ENCODE peak calls at places on chromosomes 1 and 21, in eight cellular contexts. One of them, this sample, is unnamed.

GRCh38 chr1:204041803-204042505 is 31.0 kb upstream of the SOX13 start:
- DNase-seq in HepG2: no peak
- DNase-seq in AG09309: no peak
- DNase-seq in heart left ventricle: no peak
- DNase-seq in endodermal cell: no peak
- DNase-seq in nephron progenitor cell: no peak
- DNase-seq in RWPE2: no peak
- DNase-seq in A673: no peak
- DNase-seq in this sample: no peak

GRCh38 chr1:220879509-220880366 is 495 bp downstream of the HLX start:
- DNase-seq in endodermal cell: peak
- DNase-seq in nephron progenitor cell: peak
- DNase-seq in HepG2: no peak
- DNase-seq in RWPE2: no peak
- DNase-seq in A673: peak
- DNase-seq in heart left ventricle: peak
- DNase-seq in AG09309: no peak
- DNase-seq in this sample: peak

GRCh38 chr21:39633043-39633442 is 20.3 kb downstream of the B3GALT5 start:
- DNase-seq in endodermal cell: no peak
- DNase-seq in RWPE2: no peak
- DNase-seq in nephron progenitor cell: no peak
- DNase-seq in A673: no peak
- DNase-seq in AG09309: no peak
- DNase-seq in HepG2: no peak
- DNase-seq in heart left ventricle: no peak
- DNase-seq in this sample: no peak

GRCh38 chr1:7014640-7014930 is 229.3 kb downstream of the CAMTA1 start:
- DNase-seq in heart left ventricle: no peak
- DNase-seq in RWPE2: no peak
- DNase-seq in endodermal cell: no peak
- DNase-seq in AG09309: no peak
- DNase-seq in A673: no peak
- DNase-seq in HepG2: no peak
- DNase-seq in nephron progenitor cell: no peak
- DNase-seq in this sample: no peak

GRCh38 chr1:115135681-115136080 is 46.4 kb upstream of the TSPAN2 start:
- DNase-seq in AG09309: no peak
- DNase-seq in heart left ventricle: no peak
- DNase-seq in endodermal cell: no peak
- DNase-seq in A673: no peak
- DNase-seq in RWPE2: no peak
- DNase-seq in nephron progenitor cell: no peak
- DNase-seq in HepG2: no peak
- DNase-seq in this sample: no peak

GRCh38 chr1:156766288-156767100 is 841 bp upstream of the PRCC start:
- DNase-seq in HepG2: no peak
- DNase-seq in AG09309: no peak
- DNase-seq in RWPE2: no peak
- DNase-seq in nephron progenitor cell: no peak
- DNase-seq in endodermal cell: peak
- DNase-seq in A673: no peak
- DNase-seq in heart left ventricle: no peak
- DNase-seq in this sample: no peak

GRCh38 chr1:53046930-53047329 is 15.1 kb upstream of the PODN start:
- DNase-seq in A673: no peak
- DNase-seq in HepG2: peak
- DNase-seq in heart left ventricle: no peak
- DNase-seq in nephron progenitor cell: no peak
- DNase-seq in RWPE2: no peak
- DNase-seq in endodermal cell: peak
- DNase-seq in AG09309: no peak
- DNase-seq in this sample: no peak

GRCh38 chr21:28669978-28670377 is 322.7 kb downstream of the LTN1 start:
- DNase-seq in HepG2: no peak
- DNase-seq in AG09309: no peak
- DNase-seq in nephron progenitor cell: no peak
- DNase-seq in RWPE2: no peak
- DNase-seq in heart left ventricle: no peak
- DNase-seq in endodermal cell: no peak
- DNase-seq in A673: no peak
- DNase-seq in this sample: no peak

GRCh38 chr21:33584455-33584854 is 4.0 kb downstream of the DONSON start:
- DNase-seq in heart left ventricle: no peak
- DNase-seq in A673: no peak
- DNase-seq in endodermal cell: no peak
- DNase-seq in AG09309: no peak
- DNase-seq in HepG2: no peak
- DNase-seq in RWPE2: no peak
- DNase-seq in nephron progenitor cell: no peak
- DNase-seq in this sample: no peak

GRCh38 chr21:45226540-45227326 is 61.0 kb downstream of the POFUT2 start:
- DNase-seq in heart left ventricle: no peak
- DNase-seq in HepG2: no peak
- DNase-seq in nephron progenitor cell: no peak
- DNase-seq in A673: no peak
- DNase-seq in RWPE2: no peak
- DNase-seq in endodermal cell: no peak
- DNase-seq in AG09309: no peak
- DNase-seq in this sample: no peak

GRCh38 chr1:15472595-15472994 is 3.3 kb upstream of the CELA2B start:
- DNase-seq in nephron progenitor cell: no peak
- DNase-seq in AG09309: no peak
- DNase-seq in endodermal cell: no peak
- DNase-seq in HepG2: no peak
- DNase-seq in heart left ventricle: no peak
- DNase-seq in RWPE2: no peak
- DNase-seq in A673: no peak
- DNase-seq in this sample: no peak

GRCh38 chr21:45309069-45309521 is 21.4 kb upstream of the POFUT2 start:
- DNase-seq in A673: peak
- DNase-seq in endodermal cell: peak
- DNase-seq in heart left ventricle: peak
- DNase-seq in RWPE2: peak
- DNase-seq in nephron progenitor cell: peak
- DNase-seq in AG09309: no peak
- DNase-seq in HepG2: peak
- DNase-seq in this sample: peak

GRCh38 chr21:27047331-27048314 is 80.7 kb upstream of the ADAMTS5 start:
- DNase-seq in endodermal cell: no peak
- DNase-seq in HepG2: no peak
- DNase-seq in A673: peak
- DNase-seq in nephron progenitor cell: no peak
- DNase-seq in heart left ventricle: no peak
- DNase-seq in AG09309: no peak
- DNase-seq in RWPE2: no peak
- DNase-seq in this sample: no peak

GRCh38 chr1:226901421-226901820 is 31.0 kb downstream of the PSEN2 start:
- DNase-seq in RWPE2: no peak
- DNase-seq in A673: no peak
- DNase-seq in HepG2: no peak
- DNase-seq in endodermal cell: no peak
- DNase-seq in heart left ventricle: no peak
- DNase-seq in nephron progenitor cell: no peak
- DNase-seq in AG09309: no peak
- DNase-seq in this sample: no peak

GRCh38 chr1:214187152-214187900 is 93.6 kb upstream of the SMYD2 start:
- DNase-seq in nephron progenitor cell: peak
- DNase-seq in RWPE2: no peak
- DNase-seq in heart left ventricle: peak
- DNase-seq in AG09309: no peak
- DNase-seq in A673: peak
- DNase-seq in endodermal cell: peak
- DNase-seq in HepG2: no peak
- DNase-seq in this sample: peak

GRCh38 chr1:39671793-39672550 is at the start of gene NT5C1A:
- DNase-seq in endodermal cell: peak
- DNase-seq in heart left ventricle: peak
- DNase-seq in A673: no peak
- DNase-seq in HepG2: no peak
- DNase-seq in nephron progenitor cell: peak
- DNase-seq in AG09309: no peak
- DNase-seq in RWPE2: no peak
- DNase-seq in this sample: peak

GRCh38 chr1:116255486-116255885 is 117.6 kb upstream of the ATP1A1 start:
- DNase-seq in heart left ventricle: no peak
- DNase-seq in RWPE2: no peak
- DNase-seq in A673: peak
- DNase-seq in HepG2: no peak
- DNase-seq in AG09309: no peak
- DNase-seq in endodermal cell: no peak
- DNase-seq in nephron progenitor cell: no peak
- DNase-seq in this sample: no peak

GRCh38 chr1:1671365-1672119 is 12.7 kb upstream of the CDK11B start:
- DNase-seq in nephron progenitor cell: no peak
- DNase-seq in AG09309: no peak
- DNase-seq in A673: no peak
- DNase-seq in RWPE2: no peak
- DNase-seq in endodermal cell: no peak
- DNase-seq in HepG2: no peak
- DNase-seq in heart left ventricle: no peak
- DNase-seq in this sample: no peak

GRCh38 chr1:218525451-218526197 is 180.5 kb downstream of the TGFB2 start:
- DNase-seq in endodermal cell: no peak
- DNase-seq in heart left ventricle: no peak
- DNase-seq in A673: no peak
- DNase-seq in nephron progenitor cell: no peak
- DNase-seq in HepG2: no peak
- DNase-seq in RWPE2: no peak
- DNase-seq in AG09309: no peak
- DNase-seq in this sample: no peak

GRCh38 chr1:178492341-178492740 is 4.4 kb downstream of the CLEC20A start:
- DNase-seq in A673: no peak
- DNase-seq in nephron progenitor cell: no peak
- DNase-seq in HepG2: no peak
- DNase-seq in endodermal cell: peak
- DNase-seq in AG09309: no peak
- DNase-seq in RWPE2: no peak
- DNase-seq in heart left ventricle: no peak
- DNase-seq in this sample: no peak

GRCh38 chr1:3775498-3776230 is 3.1 kb downstream of the SMIM1 start:
- DNase-seq in RWPE2: no peak
- DNase-seq in AG09309: no peak
- DNase-seq in endodermal cell: peak
- DNase-seq in HepG2: peak
- DNase-seq in nephron progenitor cell: peak
- DNase-seq in heart left ventricle: no peak
- DNase-seq in A673: peak
- DNase-seq in this sample: peak
- TF ChIP-seq CTCF in RWPE2: peak
- TF ChIP-seq CTCF in AG09309: no peak
- TF ChIP-seq CTCF in endodermal cell: peak
- TF ChIP-seq CTCF in HepG2: peak
- TF ChIP-seq CTCF in nephron progenitor cell: peak
- TF ChIP-seq CTCF in heart left ventricle: peak
- TF ChIP-seq CTCF in A673: peak
- TF ChIP-seq CTCF in this sample: no peak

GRCh38 chr1:154337253-154337894 is 12.0 kb downstream of the ATP8B2 start:
- DNase-seq in HepG2: no peak
- DNase-seq in AG09309: no peak
- DNase-seq in A673: no peak
- DNase-seq in endodermal cell: no peak
- DNase-seq in RWPE2: no peak
- DNase-seq in nephron progenitor cell: no peak
- DNase-seq in heart left ventricle: no peak
- DNase-seq in this sample: no peak

GRCh38 chr1:154334647-154335350 is 9.5 kb downstream of the ATP8B2 start:
- DNase-seq in RWPE2: no peak
- DNase-seq in HepG2: peak
- DNase-seq in nephron progenitor cell: peak
- DNase-seq in endodermal cell: peak
- DNase-seq in A673: peak
- DNase-seq in heart left ventricle: peak
- DNase-seq in AG09309: no peak
- DNase-seq in this sample: peak

GRCh38 chr1:154330669-154331068 is 5.3 kb downstream of the ATP8B2 start:
- DNase-seq in endodermal cell: no peak
- DNase-seq in nephron progenitor cell: no peak
- DNase-seq in HepG2: no peak
- DNase-seq in AG09309: no peak
- DNase-seq in heart left ventricle: no peak
- DNase-seq in A673: no peak
- DNase-seq in RWPE2: no peak
- DNase-seq in this sample: no peak

GRCh38 chr1:154338875-154339274 is 13.6 kb downstream of the ATP8B2 start:
- DNase-seq in RWPE2: no peak
- DNase-seq in heart left ventricle: no peak
- DNase-seq in nephron progenitor cell: no peak
- DNase-seq in endodermal cell: no peak
- DNase-seq in HepG2: no peak
- DNase-seq in AG09309: no peak
- DNase-seq in A673: no peak
- DNase-seq in this sample: no peak

DNA sequence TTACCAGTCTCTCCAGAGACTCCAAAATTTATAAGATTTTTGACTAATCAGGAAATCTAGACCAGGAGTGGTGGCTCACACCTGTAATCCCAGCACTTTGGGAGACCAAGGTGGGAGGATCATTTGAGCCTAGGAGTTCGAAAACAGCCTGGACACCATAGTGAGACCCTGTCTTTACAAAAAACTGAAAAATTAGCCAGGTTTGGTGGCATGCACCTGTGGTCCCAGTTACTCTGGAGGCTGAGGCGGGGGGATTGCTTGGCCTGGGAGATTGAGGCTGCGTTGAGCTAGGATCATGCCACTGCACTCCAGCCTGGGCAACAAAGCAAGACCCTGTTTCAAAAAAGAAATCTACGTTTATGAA is 10.0 kb downstream of the ATP8B2 start:
- DNase-seq in endodermal cell: no peak
- DNase-seq in AG09309: no peak
- DNase-seq in HepG2: no peak
- DNase-seq in RWPE2: no peak
- DNase-seq in nephron progenitor cell: no peak
- DNase-seq in A673: no peak
- DNase-seq in heart left ventricle: no peak
- DNase-seq in this sample: no peak
- TF ChIP-seq CTCF in endodermal cell: peak
- TF ChIP-seq CTCF in AG09309: no peak
- TF ChIP-seq CTCF in HepG2: no peak
- TF ChIP-seq CTCF in RWPE2: peak
- TF ChIP-seq CTCF in nephron progenitor cell: no peak
- TF ChIP-seq CTCF in A673: no peak
- TF ChIP-seq CTCF in heart left ventricle: no peak
- TF ChIP-seq CTCF in this sample: peak

GRCh38 chr1:176576670-176577069 is 113.7 kb downstream of the PAPPA2 start:
- DNase-seq in nephron progenitor cell: no peak
- DNase-seq in HepG2: no peak
- DNase-seq in RWPE2: no peak
- DNase-seq in A673: no peak
- DNase-seq in heart left ventricle: no peak
- DNase-seq in AG09309: no peak
- DNase-seq in endodermal cell: no peak
- DNase-seq in this sample: no peak
- TF ChIP-seq CTCF in nephron progenitor cell: no peak
- TF ChIP-seq CTCF in HepG2: no peak
- TF ChIP-seq CTCF in RWPE2: no peak
- TF ChIP-seq CTCF in A673: no peak
- TF ChIP-seq CTCF in heart left ventricle: no peak
- TF ChIP-seq CTCF in AG09309: no peak
- TF ChIP-seq CTCF in endodermal cell: no peak
- TF ChIP-seq CTCF in this sample: no peak

GRCh38 chr21:42574234-42575027 is 60.8 kb downstream of the SLC37A1 start:
- DNase-seq in RWPE2: no peak
- DNase-seq in endodermal cell: peak
- DNase-seq in HepG2: peak
- DNase-seq in nephron progenitor cell: no peak
- DNase-seq in AG09309: no peak
- DNase-seq in A673: no peak
- DNase-seq in heart left ventricle: peak
- DNase-seq in this sample: peak
- TF ChIP-seq CTCF in RWPE2: peak
- TF ChIP-seq CTCF in endodermal cell: no peak
- TF ChIP-seq CTCF in HepG2: peak
- TF ChIP-seq CTCF in nephron progenitor cell: peak
- TF ChIP-seq CTCF in AG09309: peak
- TF ChIP-seq CTCF in A673: no peak
- TF ChIP-seq CTCF in heart left ventricle: no peak
- TF ChIP-seq CTCF in this sample: peak